ENCODE peak calls at places on chromosomes 12 and 14, in five cellular contexts. X is HCT116, Y is A549, R is uterus, U is body of pancreas. Z is an unnamed sample.

GRCh38 chr14:85576848-85577541 is 47.1 kb downstream of the FLRT2 start:
- DNase-seq in X (no peak), Y (no peak), R (no peak), U (no peak), Z (no peak)

GRCh38 chr12:12449533-12450025 is 92.7 kb downstream of the BORCS5 start:
- DNase-seq in X (no peak), Y (peak; percentile 67), R (no peak), U (peak; percentile 63), Z (no peak)

GRCh38 chr12:13841358-13841757 is 140.0 kb downstream of the GRIN2B start:
- DNase-seq in X (no peak), Y (no peak), R (no peak), U (no peak), Z (no peak)

GRCh38 chr12:56061982-56062381 is 18.0 kb upstream of the ERBB3 start:
- DNase-seq in X (no peak), Y (no peak), R (no peak), U (no peak), Z (no peak)

GRCh38 chr12:91424506-91424905 is 241.9 kb upstream of the DCN start:
- DNase-seq in X (no peak), Y (no peak), R (no peak), U (no peak), Z (no peak)

GRCh38 chr12:14964401-14964800 is 3.0 kb upstream of the ARHGDIB start:
- DNase-seq in X (no peak), Y (no peak), R (no peak), U (no peak), Z (no peak)

GRCh38 chr12:28026701-28027100 is 54.2 kb upstream of the PTHLH start:
- DNase-seq in X (no peak), Y (peak; percentile 59), R (no peak), U (no peak), Z (no peak)

GRCh38 chr14:102426796-102427195 is 64.1 kb downstream of the TECPR2 start:
- DNase-seq in X (no peak), Y (no peak), R (no peak), U (no peak), Z (no peak)

GRCh38 chr14:83096092-83096491 is 1562.4 kb upstream of the SEL1L start:
- DNase-seq in X (no peak), Y (no peak), R (no peak), U (no peak), Z (no peak)

GRCh38 chr14:69154779-69155178 is 1.9 kb upstream of the DCAF5 start:
- DNase-seq in X (no peak), Y (peak; percentile 74), R (no peak), U (peak; percentile 34), Z (no peak)

GRCh38 chr12:50788562-50788961 is 24.7 kb downstream of the ATF1 start:
- DNase-seq in X (no peak), Y (no peak), R (no peak), U (no peak), Z (no peak)

GRCh38 chr12:131066207-131066885 is 112.6 kb downstream of the ADGRD1 start:
- DNase-seq in X (no peak), Y (no peak), R (peak; percentile 11), U (no peak), Z (no peak)

GRCh38 chr14:96255501-96256366 is at the start of gene BDKRB1:
- DNase-seq in X (no peak), Y (no peak), R (no peak), U (no peak), Z (no peak)

GRCh38 chr14:31712244-31713127 is 151.3 kb downstream of the NUBPL start:
- DNase-seq in X (no peak), Y (no peak), R (no peak), U (no peak), Z (no peak)

GRCh38 chr12:20442322-20442721 is 74.0 kb downstream of the PDE3A start:
- DNase-seq in X (no peak), Y (no peak), R (no peak), U (no peak), Z (no peak)

GRCh38 chr14:72636871-72637270 is 257.0 kb downstream of the DPF3 start:
- DNase-seq in X (no peak), Y (no peak), R (no peak), U (no peak), Z (no peak)

GRCh38 chr12:64695550-64695949 is 63.7 kb downstream of the GNS start:
- DNase-seq in X (no peak), Y (no peak), R (no peak), U (no peak), Z (no peak)

GRCh38 chr14:77805703-77806102 is 5.8 kb downstream of the ADCK1 start:
- DNase-seq in X (no peak), Y (no peak), R (no peak), U (no peak), Z (no peak)

GRCh38 chr12:5925646-5926045 is 19.4 kb downstream of the ANO2 start:
- DNase-seq in X (no peak), Y (no peak), R (no peak), U (no peak), Z (no peak)

GRCh38 chr12:121536058-121536928 is 44.5 kb downstream of the KDM2B start:
- DNase-seq in X (no peak), Y (peak; percentile 70), R (peak; percentile 83), U (peak; percentile 50), Z (peak; percentile 27)

GRCh38 chr14:25009891-25010290 is 40.1 kb downstream of the STXBP6 start:
- DNase-seq in X (no peak), Y (peak; percentile 58), R (no peak), U (no peak), Z (no peak)

GRCh38 chr12:89873745-89874144 is 165.1 kb upstream of the ATP2B1 start:
- DNase-seq in X (no peak), Y (no peak), R (no peak), U (no peak), Z (no peak)

GRCh38 chr12:45580570-45580969 is 148.9 kb upstream of the ARID2 start:
- DNase-seq in X (no peak), Y (no peak), R (no peak), U (no peak), Z (no peak)

GRCh38 chr12:114123108-114123507 is 157.0 kb upstream of the RBM19 start:
- DNase-seq in X (no peak), Y (no peak), R (no peak), U (no peak), Z (no peak)

GRCh38 chr14:55336691-55337090 is 65.5 kb downstream of the FBXO34 start:
- DNase-seq in X (no peak), Y (no peak), R (no peak), U (no peak), Z (no peak)

GRCh38 chr14:77142289-77142814 is 761 bp upstream of the ZDHHC22 start:
- DNase-seq in X (no peak), Y (no peak), R (no peak), U (no peak), Z (no peak)

GRCh38 chr12:52867636-52868035 is 18.8 kb upstream of the KRT78 start:
- DNase-seq in X (no peak), Y (peak; percentile 76), R (no peak), U (no peak), Z (no peak)

GRCh38 chr14:31346097-31346496 is 74.3 kb downstream of the HEATR5A start:
- DNase-seq in X (no peak), Y (no peak), R (no peak), U (no peak), Z (no peak)

GRCh38 chr12:21528953-21529352 is 2.9 kb downstream of the SPX start:
- DNase-seq in X (no peak), Y (no peak), R (no peak), U (peak; percentile 53), Z (no peak)

GRCh38 chr14:61388173-61388975 is 67.0 kb downstream of the PRKCH start:
- DNase-seq in X (peak; percentile 26), Y (no peak), R (no peak), U (no peak), Z (peak; percentile 26)

GRCh38 chr12:47729233-47729632 is 3.9 kb upstream of the ENDOU start:
- DNase-seq in X (no peak), Y (no peak), R (no peak), U (no peak), Z (no peak)

GRCh38 chr12:15829255-15829654 is 40.1 kb upstream of the EPS8 start:
- DNase-seq in X (no peak), Y (no peak), R (no peak), U (no peak), Z (no peak)

GRCh38 chr14:31582286-31582691 is 21.1 kb downstream of the NUBPL start:
- DNase-seq in X (no peak), Y (no peak), R (no peak), U (no peak), Z (no peak)

GRCh38 chr12:116277393-116278258 is at the start of gene MED13L:
- DNase-seq in X (peak; percentile 57), Y (peak; percentile 91), R (peak; percentile 91), U (peak; percentile 90), Z (peak; percentile 97)

DNA sequence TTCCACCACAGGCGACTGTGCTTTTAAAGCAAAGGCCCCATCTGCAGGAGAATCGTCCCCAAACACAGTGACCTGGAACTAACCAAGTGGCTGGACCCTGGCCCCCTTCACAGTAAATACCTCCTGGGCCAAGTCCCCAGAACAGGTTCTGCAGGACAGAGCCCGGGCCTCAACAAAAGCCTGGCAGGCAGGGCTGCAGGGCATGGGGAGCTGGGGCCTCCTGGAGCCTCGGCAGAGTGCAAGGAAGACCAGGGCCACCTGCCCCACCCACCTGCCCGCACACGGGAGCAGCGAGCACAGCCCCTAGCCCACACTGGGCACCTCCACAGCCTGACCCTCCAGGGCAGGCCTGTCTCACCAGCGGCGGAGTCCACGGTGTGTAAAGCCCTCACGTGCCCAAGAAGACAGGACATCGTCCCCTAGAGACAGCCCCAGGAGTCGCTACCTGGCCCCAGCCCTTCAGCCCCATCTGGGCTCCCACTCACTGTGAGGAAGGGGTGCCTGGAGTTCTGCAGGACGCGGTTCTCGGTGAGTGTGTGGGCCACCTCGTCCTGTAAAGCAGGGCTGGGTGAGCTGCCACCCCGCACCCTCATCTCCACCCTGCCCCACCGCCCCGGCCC is 21.0 kb downstream of the AKT1 start:
- DNase-seq in X (no peak), Y (no peak), R (no peak), U (peak; percentile 70), Z (no peak)
- TF ChIP-seq POLR2A in X (no peak), Y (no peak), R (no peak), U (no peak), Z (no peak)

GRCh38 chr12:57085999-57086950 is 2.6 kb upstream of the NAB2 start:
- DNase-seq in X (no peak), Y (peak; percentile 77), R (peak; percentile 88), U (peak; percentile 43), Z (no peak)
- TF ChIP-seq POLR2A in X (no peak), Y (no peak), R (peak; percentile 39), U (no peak), Z (no peak)

GRCh38 chr14:75069021-75069810 is at the start of gene ZC2HC1C:
- DNase-seq in X (peak; percentile 64), Y (peak; percentile 91), R (peak; percentile 98), U (peak; percentile 98), Z (peak; percentile 69)
- TF ChIP-seq POLR2A in X (peak; percentile 65), Y (no peak), R (peak; percentile 62), U (peak; percentile 79), Z (peak; percentile 12)

DNA sequence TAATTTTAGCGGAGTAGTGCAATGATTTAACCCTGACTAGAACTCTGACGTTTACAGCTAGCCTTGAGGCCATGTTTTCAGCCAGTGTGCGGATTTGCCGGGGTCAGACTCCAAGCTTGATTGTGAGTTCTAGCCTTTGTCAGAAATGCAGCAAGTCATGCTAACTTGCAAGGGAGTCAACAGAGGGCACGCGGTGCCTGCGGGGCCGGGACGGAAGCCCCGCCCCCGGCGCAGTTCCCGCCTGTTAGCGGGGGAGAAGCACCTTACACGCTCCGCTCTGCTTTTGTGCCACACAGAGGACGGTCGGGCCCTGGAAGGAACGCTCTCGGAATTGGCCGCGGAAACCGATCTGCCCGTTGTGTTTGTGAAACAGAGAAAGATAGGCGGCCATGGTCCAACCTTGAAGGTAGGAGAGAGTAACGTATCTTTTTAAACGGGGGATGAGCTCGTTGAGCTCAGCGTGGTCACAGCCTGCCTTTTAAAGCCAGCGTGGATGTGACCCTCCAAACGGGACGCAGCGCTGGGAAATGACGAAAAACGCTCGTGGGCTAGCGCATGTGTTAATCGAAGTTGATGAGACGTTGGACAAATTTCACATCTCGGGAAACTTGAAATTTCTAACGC is 14.8 kb upstream of the EID3 start:
- DNase-seq in X (peak; percentile 73), Y (peak; percentile 95), R (peak; percentile 81), U (peak; percentile 81), Z (peak; percentile 35)
- TF ChIP-seq POLR2A in X (peak; percentile 80), Y (peak; percentile 89), R (peak; percentile 77), U (peak; percentile 83), Z (peak; percentile 47)

Z was measured in H54.